ENCODE peak calls at places on chromosomes 7 and 10, in four cellular contexts. One of them, this sample, is unnamed.
A peak's percentile ranks its signal among the peaks of the same experiment; 100 is the strongest.

GRCh38 chr7:150784120-150784736 is 15.9 kb downstream of the TMEM176B start:
- DNase-seq in germinal center: no peak
- DNase-seq in stimulated activated naive CD8-positive, alpha-beta T cell treated with anti-CD3 and anti-CD28 coated beads, Interleukin-15, Interleukin-2, amounts not matched to agents 100 U/mL and 50 U/mL, for 24 hours: no peak
- DNase-seq in stimulated activated CD4-positive, alpha-beta T cell treated with anti-CD3 and anti-CD28 coated beads, Interleukin-4, amount 100 ng/mL, for 1 hour: no peak
- DNase-seq in this sample: no peak

GRCh38 chr7:87575521-87575920 is 25.2 kb downstream of the ABCB1 start:
- DNase-seq in germinal center: no peak
- DNase-seq in stimulated activated naive CD8-positive, alpha-beta T cell treated with anti-CD3 and anti-CD28 coated beads, Interleukin-15, Interleukin-2, amounts not matched to agents 100 U/mL and 50 U/mL, for 24 hours: no peak
- DNase-seq in stimulated activated CD4-positive, alpha-beta T cell treated with anti-CD3 and anti-CD28 coated beads, Interleukin-4, amount 100 ng/mL, for 1 hour: no peak
- DNase-seq in this sample: no peak

GRCh38 chr10:33280217-33280616 is 54.2 kb downstream of the NRP1 start:
- DNase-seq in germinal center: no peak
- DNase-seq in stimulated activated naive CD8-positive, alpha-beta T cell treated with anti-CD3 and anti-CD28 coated beads, Interleukin-15, Interleukin-2, amounts not matched to agents 100 U/mL and 50 U/mL, for 24 hours: no peak
- DNase-seq in stimulated activated CD4-positive, alpha-beta T cell treated with anti-CD3 and anti-CD28 coated beads, Interleukin-4, amount 100 ng/mL, for 1 hour: no peak
- DNase-seq in this sample: no peak

GRCh38 chr10:118698421-118698820 is 56.3 kb downstream of the CACUL1 start:
- DNase-seq in germinal center: no peak
- DNase-seq in stimulated activated naive CD8-positive, alpha-beta T cell treated with anti-CD3 and anti-CD28 coated beads, Interleukin-15, Interleukin-2, amounts not matched to agents 100 U/mL and 50 U/mL, for 24 hours: peak; percentile 77
- DNase-seq in stimulated activated CD4-positive, alpha-beta T cell treated with anti-CD3 and anti-CD28 coated beads, Interleukin-4, amount 100 ng/mL, for 1 hour: peak; percentile 70
- DNase-seq in this sample: peak; percentile 15

GRCh38 chr7:149317986-149318672 is 56.1 kb downstream of the ZNF783 start:
- DNase-seq in germinal center: no peak
- DNase-seq in stimulated activated naive CD8-positive, alpha-beta T cell treated with anti-CD3 and anti-CD28 coated beads, Interleukin-15, Interleukin-2, amounts not matched to agents 100 U/mL and 50 U/mL, for 24 hours: no peak
- DNase-seq in stimulated activated CD4-positive, alpha-beta T cell treated with anti-CD3 and anti-CD28 coated beads, Interleukin-4, amount 100 ng/mL, for 1 hour: no peak
- DNase-seq in this sample: no peak

GRCh38 chr7:151830121-151830815 is 46.6 kb downstream of the PRKAG2 start:
- DNase-seq in germinal center: no peak
- DNase-seq in stimulated activated naive CD8-positive, alpha-beta T cell treated with anti-CD3 and anti-CD28 coated beads, Interleukin-15, Interleukin-2, amounts not matched to agents 100 U/mL and 50 U/mL, for 24 hours: no peak
- DNase-seq in stimulated activated CD4-positive, alpha-beta T cell treated with anti-CD3 and anti-CD28 coated beads, Interleukin-4, amount 100 ng/mL, for 1 hour: no peak
- DNase-seq in this sample: no peak

GRCh38 chr10:43064331-43065075 is 12.4 kb upstream of the RET start:
- DNase-seq in germinal center: no peak
- DNase-seq in stimulated activated naive CD8-positive, alpha-beta T cell treated with anti-CD3 and anti-CD28 coated beads, Interleukin-15, Interleukin-2, amounts not matched to agents 100 U/mL and 50 U/mL, for 24 hours: no peak
- DNase-seq in stimulated activated CD4-positive, alpha-beta T cell treated with anti-CD3 and anti-CD28 coated beads, Interleukin-4, amount 100 ng/mL, for 1 hour: no peak
- DNase-seq in this sample: no peak

GRCh38 chr10:33336606-33337334 is 2.3 kb upstream of the NRP1 start:
- DNase-seq in germinal center: peak; percentile 5
- DNase-seq in stimulated activated naive CD8-positive, alpha-beta T cell treated with anti-CD3 and anti-CD28 coated beads, Interleukin-15, Interleukin-2, amounts not matched to agents 100 U/mL and 50 U/mL, for 24 hours: peak; percentile 12
- DNase-seq in stimulated activated CD4-positive, alpha-beta T cell treated with anti-CD3 and anti-CD28 coated beads, Interleukin-4, amount 100 ng/mL, for 1 hour: peak; percentile 12
- DNase-seq in this sample: no peak

This sample was measured in GM19239.